ENCODE peak calls at places on chromosomes 1 and 21, in seven cellular contexts. Z is astrocyte of the cerebellum; N is activated naive CD4-positive, alpha-beta T cell; V is foreskin keratinocyte; U is ovary; P is MCF 10A; Y is endodermal cell. W is an unnamed sample.

GRCh38 chr1:34850382-34850781 is 9.2 kb downstream of the SMIM12 start:
- DNase-seq in Y (no peak), Z (no peak), V (no peak), N (no peak), U (no peak), P (no peak), W (no peak)

GRCh38 chr1:162168261-162168660 is 98.8 kb downstream of the NOS1AP start:
- DNase-seq in V (no peak), Y (no peak), U (no peak), P (no peak), N (no peak), Z (no peak), W (no peak)

GRCh38 chr1:151419819-151420218 is 20.4 kb downstream of the PSMB4 start:
- DNase-seq in Y (no peak), P (no peak), Z (no peak), U (no peak), V (no peak), N (no peak), W (no peak)

GRCh38 chr21:17688912-17689874 is 76.5 kb upstream of the BTG3 start:
- DNase-seq in Z (peak; percentile 84), Y (peak; percentile 68), P (peak; percentile 95), U (peak; percentile 71), N (peak; percentile 7), V (peak; percentile 94), W (peak; percentile 85)

GRCh38 chr1:185567006-185567405 is 167.2 kb upstream of the HMCN1 start:
- DNase-seq in P (peak; percentile 77), Z (peak; percentile 59), U (no peak), Y (no peak), N (no peak), V (peak; percentile 86), W (peak; percentile 94)

GRCh38 chr1:235069577-235070563 is 58.8 kb downstream of the TOMM20 start:
- DNase-seq in N (no peak), Z (no peak), V (peak; percentile 98), U (peak; percentile 52), Y (no peak), P (peak; percentile 100), W (peak; percentile 78)

GRCh38 chr1:64499966-64500365 is 30.0 kb downstream of the CACHD1 start:
- DNase-seq in V (no peak), P (no peak), Z (no peak), N (no peak), U (no peak), Y (peak; percentile 80), W (no peak)

GRCh38 chr1:54027848-54028247 is 9.9 kb upstream of the LDLRAD1 start:
- DNase-seq in N (no peak), Z (no peak), V (no peak), Y (no peak), P (no peak), U (no peak), W (no peak)

GRCh38 chr1:194300776-194301175 is 1114.4 kb upstream of the B3GALT2 start:
- DNase-seq in V (no peak), N (no peak), Y (no peak), Z (no peak), P (no peak), U (no peak), W (no peak)

GRCh38 chr1:212814989-212815388 is 23.3 kb downstream of the TATDN3 start:
- DNase-seq in P (peak; percentile 57), Z (no peak), Y (no peak), U (no peak), V (no peak), N (no peak), W (no peak)

GRCh38 chr1:203171341-203172183 is 4.1 kb downstream of the MYBPH start:
- DNase-seq in Z (no peak), U (peak; percentile 21), N (no peak), Y (peak; percentile 41), P (no peak), V (no peak), W (no peak)

GRCh38 chr1:167899253-167899681 is 14.7 kb downstream of the ADCY10 start:
- DNase-seq in V (no peak), Y (no peak), N (no peak), Z (peak; percentile 40), U (peak; percentile 62), P (peak; percentile 36), W (no peak)

GRCh38 chr1:6513296-6513928 is 21.9 kb upstream of the PLEKHG5 start:
- DNase-seq in P (no peak), U (no peak), Y (no peak), V (no peak), Z (no peak), N (no peak), W (no peak)

GRCh38 chr1:39842726-39843305 is 40.5 kb downstream of the TRIT1 start:
- DNase-seq in Y (peak; percentile 6), V (no peak), U (no peak), P (no peak), Z (no peak), N (no peak), W (no peak)

GRCh38 chr1:47424336-47424982 is 8.4 kb downstream of the FOXE3 start:
- DNase-seq in N (no peak), V (no peak), U (no peak), Z (peak; percentile 27), P (peak; percentile 81), Y (peak; percentile 93), W (peak; percentile 71)

GRCh38 chr1:3611170-3612019 is at the start of gene MEGF6:
- DNase-seq in Z (no peak), U (peak; percentile 80), P (peak; percentile 16), Y (peak; percentile 100), V (no peak), N (peak; percentile 33), W (peak; percentile 86)

W was measured in NCI-H1105 treated with DMSO at 0.1 percent for 48 hours.